ENCODE peak calls at places on chromosome 3, in seven cellular contexts. One of them, this sample, is unnamed.

GRCh38 chr3:140510303-140510861 is 167.5 kb upstream of the TRIM42 start:
- DNase-seq in SJSA1: no peak
- DNase-seq in M059J: no peak
- DNase-seq in neural crest cell: no peak
- DNase-seq in CD4-positive, alpha-beta T cell: no peak
- DNase-seq in head of caudate nucleus: no peak
- DNase-seq in iris pigment epithelial cell: no peak
- DNase-seq in this sample: no peak

GRCh38 chr3:195270350-195271115 is 426 bp downstream of the XXYLT1 start:
- DNase-seq in SJSA1: peak; percentile 93
- DNase-seq in M059J: peak; percentile 74
- DNase-seq in neural crest cell: peak; percentile 65
- DNase-seq in CD4-positive, alpha-beta T cell: peak; percentile 24
- DNase-seq in head of caudate nucleus: peak; percentile 69
- DNase-seq in iris pigment epithelial cell: peak; percentile 79
- DNase-seq in this sample: no peak

GRCh38 chr3:29436612-29437313 is 155.9 kb downstream of the RBMS3 start:
- DNase-seq in SJSA1: no peak
- DNase-seq in M059J: no peak
- DNase-seq in neural crest cell: no peak
- DNase-seq in CD4-positive, alpha-beta T cell: no peak
- DNase-seq in head of caudate nucleus: no peak
- DNase-seq in iris pigment epithelial cell: peak; percentile 64
- DNase-seq in this sample: no peak

GRCh38 chr3:30353711-30354467 is 252.5 kb upstream of the TGFBR2 start:
- DNase-seq in SJSA1: no peak
- DNase-seq in M059J: no peak
- DNase-seq in neural crest cell: no peak
- DNase-seq in CD4-positive, alpha-beta T cell: peak; percentile 23
- DNase-seq in head of caudate nucleus: no peak
- DNase-seq in iris pigment epithelial cell: no peak
- DNase-seq in this sample: no peak

GRCh38 chr3:114608293-114608692 is 314.5 kb downstream of the TIGIT start:
- DNase-seq in SJSA1: peak; percentile 78
- DNase-seq in M059J: peak; percentile 92
- DNase-seq in neural crest cell: no peak
- DNase-seq in CD4-positive, alpha-beta T cell: no peak
- DNase-seq in head of caudate nucleus: no peak
- DNase-seq in iris pigment epithelial cell: peak; percentile 94
- DNase-seq in this sample: no peak

GRCh38 chr3:142087676-142088075 is 61.7 kb downstream of the TFDP2 start:
- DNase-seq in SJSA1: peak; percentile 2
- DNase-seq in M059J: peak; percentile 92
- DNase-seq in neural crest cell: no peak
- DNase-seq in CD4-positive, alpha-beta T cell: no peak
- DNase-seq in head of caudate nucleus: no peak
- DNase-seq in iris pigment epithelial cell: peak; percentile 58
- DNase-seq in this sample: no peak

GRCh38 chr3:171339606-171340005 is 120.6 kb downstream of the TNIK start:
- DNase-seq in SJSA1: no peak
- DNase-seq in M059J: no peak
- DNase-seq in neural crest cell: no peak
- DNase-seq in CD4-positive, alpha-beta T cell: no peak
- DNase-seq in head of caudate nucleus: no peak
- DNase-seq in iris pigment epithelial cell: no peak
- DNase-seq in this sample: no peak

GRCh38 chr3:48086736-48087470 is 70.7 kb upstream of the MAP4 start:
- DNase-seq in SJSA1: peak; percentile 65
- DNase-seq in M059J: peak; percentile 80
- DNase-seq in neural crest cell: no peak
- DNase-seq in CD4-positive, alpha-beta T cell: no peak
- DNase-seq in head of caudate nucleus: no peak
- DNase-seq in iris pigment epithelial cell: peak; percentile 87
- DNase-seq in this sample: no peak

GRCh38 chr3:31906182-31906581 is 74.9 kb downstream of the OSBPL10 start:
- DNase-seq in SJSA1: no peak
- DNase-seq in M059J: no peak
- DNase-seq in neural crest cell: no peak
- DNase-seq in CD4-positive, alpha-beta T cell: no peak
- DNase-seq in head of caudate nucleus: no peak
- DNase-seq in iris pigment epithelial cell: no peak
- DNase-seq in this sample: no peak

GRCh38 chr3:171088984-171089754 is 62.6 kb upstream of the SLC2A2 start:
- DNase-seq in SJSA1: peak; percentile 18
- DNase-seq in M059J: peak; percentile 94
- DNase-seq in neural crest cell: no peak
- DNase-seq in CD4-positive, alpha-beta T cell: no peak
- DNase-seq in head of caudate nucleus: no peak
- DNase-seq in iris pigment epithelial cell: peak; percentile 95
- DNase-seq in this sample: peak; percentile 30

GRCh38 chr3:183122257-183122932 is 23.1 kb upstream of the MCCC1 start:
- DNase-seq in SJSA1: peak; percentile 54
- DNase-seq in M059J: peak; percentile 57
- DNase-seq in neural crest cell: no peak
- DNase-seq in CD4-positive, alpha-beta T cell: no peak
- DNase-seq in head of caudate nucleus: no peak
- DNase-seq in iris pigment epithelial cell: peak; percentile 60
- DNase-seq in this sample: peak; percentile 63

GRCh38 chr3:52231502-52232278 is 6.2 kb upstream of the TLR9 start:
- DNase-seq in SJSA1: peak; percentile 54
- DNase-seq in M059J: peak; percentile 34
- DNase-seq in neural crest cell: peak; percentile 69
- DNase-seq in CD4-positive, alpha-beta T cell: peak; percentile 88
- DNase-seq in head of caudate nucleus: peak; percentile 59
- DNase-seq in iris pigment epithelial cell: no peak
- DNase-seq in this sample: peak; percentile 46

This sample was measured in pons.